ENCODE peak calls at places on chromosomes 11 and 22, in four cellular contexts. I is stomach, H is kidney, B is fibroblast of mammary gland. N is an unnamed sample.

GRCh38 chr11:100240051-100240450 is 447.0 kb upstream of the ARHGAP42 start:
- DNase-seq in B (no peak), I (no peak), H (no peak), N (no peak)

GRCh38 chr11:60971520-60971919 is at the start of gene CD6:
- DNase-seq in B (no peak), H (no peak), I (no peak), N (no peak)

GRCh38 chr11:108664241-108664640 is 628 bp upstream of the DDX10 start:
- DNase-seq in B (no peak), H (no peak), I (no peak), N (no peak)

GRCh38 chr11:56988614-56989013 is at the start of gene OR5AK2:
- DNase-seq in H (no peak), I (no peak), B (no peak), N (no peak)

GRCh38 chr22:41603873-41604332 is 14.3 kb upstream of the PMM1 start:
- DNase-seq in H (peak), I (no peak), B (no peak), N (no peak)

GRCh38 chr11:113710989-113711388 is 4.9 kb upstream of the TMPRSS5 start:
- DNase-seq in H (no peak), I (no peak), B (no peak), N (no peak)

GRCh38 chr11:102111787-102112653 is 1.8 kb downstream of the YAP1 start:
- DNase-seq in B (peak), H (no peak), I (peak), N (no peak)

GRCh38 chr11:17604201-17604912 is 57.3 kb downstream of the OTOG start:
- DNase-seq in B (no peak), H (no peak), I (peak), N (no peak)

DNA sequence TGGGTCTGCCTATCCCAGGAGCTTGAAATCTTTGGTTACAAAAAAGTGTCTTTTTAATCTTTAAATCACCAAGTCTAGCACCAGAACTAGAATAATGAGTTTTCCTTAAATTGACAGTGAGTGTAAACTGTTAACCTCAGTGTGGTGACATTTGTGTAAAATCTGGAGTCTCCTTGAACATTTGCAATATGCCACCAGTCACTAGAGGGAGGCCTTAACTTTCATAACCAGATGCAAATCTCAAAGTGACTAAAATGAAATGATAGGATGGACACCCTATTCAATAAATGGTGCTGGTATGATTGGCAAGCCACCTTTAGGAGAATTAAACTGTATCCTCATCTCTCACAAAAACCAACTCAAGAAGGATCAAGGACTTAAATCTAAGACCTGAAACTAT is 8.3 kb upstream of the SCGB1D2 start:
- DNase-seq in H (no peak), I (no peak), B (no peak), N (no peak)
- TF ChIP-seq CTCF in H (peak), I (no peak), B (no peak), N (peak)

GRCh38 chr11:71454470-71455113 is 1.6 kb downstream of the NADSYN1 start:
- DNase-seq in B (no peak), I (no peak), H (peak), N (no peak)
- TF ChIP-seq CTCF in B (no peak), I (no peak), H (no peak), N (no peak)

GRCh38 chr11:82174610-82175009 is 559.1 kb downstream of the FAM181B start:
- DNase-seq in B (no peak), H (no peak), I (no peak), N (no peak)
- TF ChIP-seq CTCF in B (peak), H (no peak), I (no peak), N (peak)

GRCh38 chr22:22944268-22944985 is 56.8 kb downstream of the IGLL5 start:
- DNase-seq in I (peak), H (no peak), B (no peak), N (no peak)

GRCh38 chr22:22941831-22942510 is 54.4 kb downstream of the IGLL5 start:
- DNase-seq in B (no peak), I (peak), H (no peak), N (no peak)

GRCh38 chr22:22945195-22945594 is 57.6 kb downstream of the IGLL5 start:
- DNase-seq in H (no peak), B (no peak), I (peak), N (no peak)

GRCh38 chr22:22942511-22943329 is 55.1 kb downstream of the IGLL5 start:
- DNase-seq in I (peak), H (no peak), B (peak), N (no peak)

GRCh38 chr22:22943521-22944267 is 56.1 kb downstream of the IGLL5 start:
- DNase-seq in B (no peak), H (no peak), I (peak), N (no peak)
- TF ChIP-seq CTCF in B (no peak), H (no peak), I (no peak), N (no peak)

GRCh38 chr11:117612111-117612510 is 184.9 kb downstream of the DSCAML1 start:
- DNase-seq in B (no peak), I (no peak), H (no peak), N (no peak)

GRCh38 chr11:117613521-117613920 is 183.5 kb downstream of the DSCAML1 start:
- DNase-seq in I (no peak), H (no peak), B (no peak), N (no peak)

GRCh38 chr11:117618273-117618672 is 178.7 kb downstream of the DSCAML1 start:
- DNase-seq in I (no peak), H (no peak), B (no peak), N (no peak)

GRCh38 chr11:117616979-117617378 is 180.0 kb downstream of the DSCAML1 start:
- DNase-seq in B (no peak), I (no peak), H (no peak), N (no peak)

DNA sequence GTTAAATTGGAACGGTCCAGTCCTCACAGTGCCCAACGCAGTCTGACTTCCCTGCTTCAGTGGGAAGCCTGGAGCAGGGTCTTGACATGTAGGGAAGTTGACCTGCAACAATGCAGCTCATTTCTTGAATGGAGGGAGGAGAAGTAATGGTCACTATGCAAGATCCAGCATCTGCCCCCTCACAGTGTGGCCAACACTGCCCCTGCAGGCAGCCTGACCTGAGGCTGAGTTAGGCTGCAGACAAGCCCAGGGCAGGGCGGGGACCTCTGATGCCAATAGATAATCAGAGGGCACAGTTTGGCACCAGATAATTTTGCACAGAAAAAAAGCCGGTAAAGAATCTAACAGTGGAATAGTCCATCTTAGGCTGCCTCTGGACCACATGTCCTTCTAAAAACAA is 182.3 kb downstream of the DSCAML1 start:
- DNase-seq in H (no peak), I (no peak), B (no peak), N (no peak)
- TF ChIP-seq CTCF in H (no peak), I (no peak), B (no peak), N (peak)

GRCh38 chr22:32123657-32124056 is 35.4 kb downstream of the C22orf42 start:
- DNase-seq in I (no peak), B (no peak), H (no peak), N (no peak)
- TF ChIP-seq CTCF in I (no peak), B (no peak), H (no peak), N (no peak)

GRCh38 chr11:72543849-72544535 is 109.7 kb upstream of the CLPB start:
- DNase-seq in I (no peak), H (no peak), B (no peak), N (no peak)
- TF ChIP-seq CTCF in I (no peak), H (no peak), B (no peak), N (no peak)

DNA sequence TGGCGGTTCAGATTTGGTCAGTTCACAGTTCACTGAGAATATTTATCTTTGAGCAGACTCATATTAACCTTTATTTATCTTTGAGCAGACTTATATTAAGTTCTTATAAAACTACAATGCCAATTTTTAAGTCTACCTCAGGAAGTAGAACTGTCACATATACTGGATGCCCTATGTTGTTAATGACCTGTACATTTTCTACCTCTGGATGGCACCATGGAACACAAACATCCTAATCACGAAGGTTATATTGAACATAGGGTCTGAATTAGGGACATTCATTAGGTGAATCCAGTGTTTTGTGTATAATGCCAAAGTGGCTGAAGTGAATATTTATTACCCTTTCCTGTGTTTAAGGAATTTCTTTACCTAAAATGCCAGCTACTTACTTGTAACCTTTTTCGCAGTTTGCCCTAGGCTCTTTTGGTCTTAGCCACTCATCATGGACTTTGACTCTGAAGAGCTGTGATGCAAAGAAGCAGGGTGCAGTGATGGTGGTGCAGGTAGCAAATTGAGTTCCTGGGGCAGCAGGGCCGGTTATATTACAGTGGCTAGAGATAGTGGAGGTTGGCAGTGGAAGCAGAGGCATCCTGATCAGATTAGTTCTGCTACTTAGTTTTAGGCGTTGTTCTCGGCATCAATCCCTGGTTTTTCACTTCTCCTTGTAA is 71.8 kb downstream of the STIM1 start:
- DNase-seq in H (no peak), B (no peak), I (no peak), N (no peak)
- TF ChIP-seq CTCF in H (no peak), B (no peak), I (no peak), N (peak)

GRCh38 chr22:32511274-32511673 is 36.7 kb downstream of the FBXO7 start:
- DNase-seq in B (no peak), I (no peak), H (no peak), N (no peak)
- TF ChIP-seq CTCF in B (no peak), I (no peak), H (no peak), N (no peak)